ENCODE peak calls at places on chromosomes 2 and 18, in seven cellular contexts. V, I, Y, S, Q, Z and A are unnamed samples.

GRCh38 chr18:31610841-31611240 is 19.2 kb downstream of the TTR start:
- DNase-seq in V (peak), I (no peak), Y (peak), S (no peak), Q (no peak), Z (no peak), A (no peak)

GRCh38 chr2:104658149-104658839 is 195.6 kb upstream of the POU3F3 start:
- DNase-seq in V (peak), I (no peak), Y (no peak), S (peak), Q (no peak), Z (peak), A (no peak)

GRCh38 chr2:68774569-68775271 is 40.1 kb downstream of the ARHGAP25 start:
- DNase-seq in V (no peak), I (peak), Y (peak), S (peak), Q (no peak), Z (peak), A (no peak)

GRCh38 chr2:166539340-166540162 is 45.5 kb upstream of the SCN7A start:
- DNase-seq in V (peak), I (no peak), Y (no peak), S (no peak), Q (peak), Z (no peak), A (peak)

GRCh38 chr2:20627712-20628380 is 23.1 kb downstream of the HS1BP3 start:
- DNase-seq in V (no peak), I (peak), Y (peak), S (no peak), Q (no peak), Z (peak), A (no peak)

GRCh38 chr2:135471106-135471505 is 59.9 kb downstream of the ZRANB3 start:
- DNase-seq in V (no peak), I (no peak), Y (no peak), S (no peak), Q (no peak), Z (no peak), A (no peak)

GRCh38 chr2:241218131-241219029 is 29.9 kb downstream of the ANO7 start:
- DNase-seq in V (peak), I (peak), Y (peak), S (no peak), Q (no peak), Z (peak), A (peak)

GRCh38 chr2:197168705-197169104 is 141.9 kb downstream of the ANKRD44 start:
- DNase-seq in V (peak), I (peak), Y (peak), S (peak), Q (no peak), Z (no peak), A (no peak)

GRCh38 chr2:98158305-98158704 is 71.3 kb downstream of the VWA3B start:
- DNase-seq in V (peak), I (peak), Y (no peak), S (peak), Q (peak), Z (no peak), A (no peak)

GRCh38 chr2:190722061-190722759 is 73.3 kb downstream of the NAB1 start:
- DNase-seq in V (no peak), I (no peak), Y (no peak), S (no peak), Q (no peak), Z (no peak), A (no peak)

GRCh38 chr2:110152943-110153342 is 37.3 kb upstream of the MALL start:
- DNase-seq in V (no peak), I (no peak), Y (no peak), S (no peak), Q (no peak), Z (no peak), A (no peak)

GRCh38 chr2:3117650-3118216 is 259.9 kb downstream of the EIPR1 start:
- DNase-seq in V (no peak), I (no peak), Y (no peak), S (no peak), Q (no peak), Z (no peak), A (no peak)

GRCh38 chr2:200396726-200397348 is 90.3 kb downstream of the SPATS2L start:
- DNase-seq in V (no peak), I (no peak), Y (no peak), S (no peak), Q (no peak), Z (no peak), A (no peak)

GRCh38 chr2:31805688-31806087 is 205.1 kb downstream of the MEMO1 start:
- DNase-seq in V (no peak), I (no peak), Y (no peak), S (no peak), Q (no peak), Z (no peak), A (no peak)

GRCh38 chr2:3696542-3696941 is 6.8 kb upstream of the DCDC2C start:
- DNase-seq in V (no peak), I (no peak), Y (no peak), S (no peak), Q (no peak), Z (no peak), A (no peak)

GRCh38 chr2:18156002-18156401 is 277.5 kb downstream of the KCNS3 start:
- DNase-seq in V (no peak), I (no peak), Y (no peak), S (no peak), Q (no peak), Z (no peak), A (no peak)

GRCh38 chr2:39523308-39524044 is 86.4 kb upstream of the MAP4K3 start:
- DNase-seq in V (no peak), I (peak), Y (no peak), S (no peak), Q (peak), Z (no peak), A (no peak)

GRCh38 chr2:232882505-232883115 is 12.5 kb downstream of the SNORC start:
- DNase-seq in V (no peak), I (no peak), Y (no peak), S (no peak), Q (no peak), Z (peak), A (no peak)

GRCh38 chr2:235030126-235030525 is 78.3 kb downstream of the SH3BP4 start:
- DNase-seq in V (no peak), I (no peak), Y (no peak), S (no peak), Q (no peak), Z (peak), A (no peak)

GRCh38 chr2:170380267-170380666 is 202.3 kb downstream of the MYO3B start:
- DNase-seq in V (no peak), I (no peak), Y (no peak), S (no peak), Q (no peak), Z (no peak), A (no peak)

GRCh38 chr2:241257419-241258032 is 57.9 kb downstream of the HDLBP start:
- DNase-seq in V (no peak), I (no peak), Y (no peak), S (no peak), Q (no peak), Z (no peak), A (no peak)

GRCh38 chr2:118309201-118310015 is 221.1 kb downstream of the INSIG2 start:
- DNase-seq in V (no peak), I (no peak), Y (no peak), S (no peak), Q (no peak), Z (no peak), A (no peak)

GRCh38 chr2:24459224-24459799 is 31.7 kb upstream of the NCOA1 start:
- DNase-seq in V (no peak), I (peak), Y (no peak), S (no peak), Q (no peak), Z (no peak), A (no peak)

GRCh38 chr2:232327089-232328037 is 51.2 kb upstream of the ALPP start:
- DNase-seq in V (peak), I (peak), Y (peak), S (peak), Q (no peak), Z (peak), A (peak)

GRCh38 chr2:86079981-86080911 is 25.4 kb downstream of the POLR1A start:
- DNase-seq in V (peak), I (peak), Y (peak), S (peak), Q (peak), Z (peak), A (no peak)
- TF ChIP-seq CTCF in V (peak), I (peak), Y (peak), S (peak), Q (peak), Z (peak), A (peak)

GRCh38 chr2:230326453-230327417 is at the start of gene SP140L:
- DNase-seq in V (no peak), I (peak), Y (peak), S (peak), Q (peak), Z (peak), A (no peak)

GRCh38 chr2:230327418-230328154 is 593 bp downstream of the SP140L start:
- DNase-seq in V (no peak), I (no peak), Y (no peak), S (no peak), Q (no peak), Z (no peak), A (no peak)

GRCh38 chr2:230330206-230330605 is 3.2 kb downstream of the SP140L start:
- DNase-seq in V (no peak), I (peak), Y (no peak), S (no peak), Q (no peak), Z (no peak), A (no peak)

GRCh38 chr2:230325316-230326243 is 1.4 kb upstream of the SP140L start:
- DNase-seq in V (no peak), I (no peak), Y (no peak), S (no peak), Q (no peak), Z (no peak), A (no peak)

DNA sequence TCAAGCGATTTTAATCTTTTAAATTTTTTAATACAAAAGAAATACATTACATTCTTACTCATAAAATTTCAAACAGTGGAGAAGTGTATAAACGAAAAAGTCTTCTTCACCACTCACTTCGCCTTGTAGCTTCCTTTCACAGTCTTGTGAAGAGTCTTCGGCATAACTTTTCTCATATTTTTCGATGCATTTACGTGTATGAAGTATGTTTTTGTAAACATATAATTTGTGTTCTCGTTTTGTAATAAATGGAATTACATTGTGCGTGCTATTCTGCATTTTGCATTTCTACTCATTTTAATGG is 1.1 kb downstream of the SP140L start:
- DNase-seq in V (no peak), I (no peak), Y (no peak), S (no peak), Q (no peak), Z (no peak), A (no peak)
- H3K4me3 ChIP-seq in V (no peak), I (peak), Y (no peak), S (no peak), Q (no peak), Z (peak), A (no peak)

DNA sequence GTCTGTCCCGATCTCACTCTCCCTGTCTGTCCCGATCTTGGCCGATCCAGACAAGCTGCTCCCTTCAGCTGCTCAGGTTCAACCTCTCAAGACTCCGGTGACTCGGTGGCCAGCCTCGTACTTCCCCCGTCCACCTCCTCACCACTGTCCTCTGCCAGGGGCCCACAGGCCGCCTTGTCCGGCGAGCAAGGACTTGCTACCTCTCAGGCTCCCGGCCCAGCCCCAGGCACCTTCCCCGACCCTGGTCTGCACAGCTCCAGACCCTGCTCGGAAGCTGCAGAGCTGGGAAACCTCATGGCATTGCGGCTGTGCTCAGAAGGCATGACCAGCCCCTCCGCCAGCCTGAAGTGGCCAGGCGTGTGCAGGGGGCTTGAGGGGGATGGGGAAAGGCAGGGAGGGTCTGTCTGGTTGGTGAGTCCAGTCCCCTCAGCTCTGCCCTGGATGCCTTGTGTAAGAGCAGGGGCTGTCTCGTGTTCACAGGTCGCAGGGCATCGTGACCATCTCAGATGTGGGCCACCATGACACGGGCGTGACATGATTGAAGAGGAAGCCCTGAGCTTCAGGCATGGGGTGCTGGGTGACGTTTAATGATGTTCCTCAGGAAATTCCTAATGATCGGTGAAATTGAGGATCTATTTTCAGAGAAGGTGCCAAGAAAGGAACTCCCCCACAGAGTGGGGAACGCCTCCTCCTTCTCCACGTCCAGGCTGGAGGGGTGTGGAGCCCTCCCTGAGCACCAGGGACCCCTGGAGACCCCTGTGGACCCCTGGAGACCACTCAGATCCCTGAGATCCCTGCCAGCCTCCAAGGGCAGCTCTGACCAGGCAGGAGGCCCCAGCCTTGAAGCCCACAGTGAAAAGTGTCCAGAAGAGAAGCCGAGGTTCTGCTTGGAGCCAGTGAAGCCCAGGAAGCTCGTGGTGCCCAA is 121.1 kb upstream of the CTDP1 start:
- DNase-seq in V (no peak), I (no peak), Y (peak), S (peak), Q (no peak), Z (peak), A (no peak)
- TF ChIP-seq CTCF in V (no peak), I (no peak), Y (no peak), S (no peak), Q (no peak), Z (no peak), A (no peak)

DNA sequence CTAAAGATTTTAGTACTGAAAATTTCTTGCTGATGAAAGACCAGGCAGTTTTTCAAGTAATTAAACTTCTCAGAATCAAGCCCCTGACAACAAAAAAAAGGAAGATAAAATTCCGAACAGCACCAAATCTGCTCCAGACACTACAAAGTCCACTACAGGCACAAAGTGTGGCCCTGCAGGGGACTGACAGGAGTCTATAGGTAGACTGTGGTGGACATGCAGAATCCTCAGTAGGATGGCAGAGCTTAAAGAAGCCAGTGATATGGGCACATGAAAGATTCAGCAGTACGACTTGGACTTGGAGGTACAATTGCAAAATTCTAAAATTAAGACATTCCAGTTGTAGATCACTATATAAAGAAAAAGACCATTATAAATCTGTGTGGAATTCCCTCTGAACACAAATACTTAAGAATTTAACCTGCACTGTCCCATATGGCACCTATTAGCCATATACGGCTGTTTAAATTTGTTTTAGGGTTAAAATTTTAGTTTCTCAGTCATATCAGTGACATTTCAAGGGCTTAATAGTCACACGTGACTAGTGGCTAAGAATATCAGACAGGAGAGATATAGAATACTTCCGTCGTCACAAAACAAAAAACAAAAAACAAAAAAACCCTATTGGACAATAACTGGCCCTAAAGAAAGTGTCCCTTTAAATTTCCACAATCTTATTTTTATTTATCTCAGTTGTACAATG is 32.0 kb downstream of the SFT2D3 start:
- DNase-seq in V (no peak), I (no peak), Y (no peak), S (no peak), Q (no peak), Z (no peak), A (no peak)
- H3K4me3 ChIP-seq in V (no peak), I (peak), Y (no peak), S (peak), Q (no peak), Z (peak), A (no peak)

GRCh38 chr2:219542931-219543595 is 546 bp downstream of the CHPF start:
- DNase-seq in V (peak), I (no peak), Y (peak), S (no peak), Q (no peak), Z (peak), A (no peak)
- TF ChIP-seq CTCF in V (no peak), I (no peak), Y (no peak), S (no peak), Q (no peak), Z (no peak), A (peak)

DNA sequence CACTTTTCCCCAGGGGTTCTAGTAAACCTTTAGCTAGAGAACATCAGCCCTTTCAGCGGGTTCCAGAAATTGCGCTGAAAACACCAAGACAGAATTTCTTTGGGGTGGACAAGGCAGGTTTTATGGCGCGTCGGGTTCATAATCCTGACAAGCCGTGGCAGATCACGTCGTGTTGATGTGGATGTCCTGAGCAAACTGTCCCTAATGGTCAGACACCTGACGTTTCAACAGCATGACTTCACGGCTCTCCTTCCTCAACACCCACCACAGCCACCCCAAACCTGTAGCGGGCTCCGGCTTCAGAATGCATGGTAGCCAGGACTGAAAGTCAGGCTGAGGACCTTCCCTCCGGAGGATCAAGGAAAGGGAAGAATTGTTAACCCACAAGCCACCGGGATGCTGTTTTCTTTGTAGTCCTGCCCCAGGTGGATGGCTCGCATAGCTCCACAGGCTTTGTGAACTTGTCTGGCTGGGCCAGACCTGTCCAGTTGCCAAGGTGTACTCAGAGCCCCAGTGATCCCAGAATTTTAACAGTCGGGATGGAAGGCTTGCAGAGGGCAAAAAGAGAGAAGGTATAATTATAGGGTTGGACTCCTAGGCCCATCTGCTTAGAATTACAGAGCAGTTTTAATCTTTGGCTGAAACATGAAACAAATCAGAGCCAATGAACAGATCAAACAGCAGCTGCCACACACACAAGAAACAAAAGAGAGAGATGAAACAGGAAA is 1.5 kb downstream of the APCDD1 start:
- DNase-seq in V (no peak), I (no peak), Y (no peak), S (no peak), Q (no peak), Z (no peak), A (no peak)
- H3K4me3 ChIP-seq in V (peak), I (peak), Y (peak), S (peak), Q (no peak), Z (peak), A (no peak)